ENCODE peak calls at places on chromosomes 7 and 10, in seven cellular contexts. One of them, this sample, is unnamed.

GRCh38 chr10:88110355-88110754 is 246.9 kb downstream of the PTEN start:
- DNase-seq in stimulated activated CD8-positive, alpha-beta memory T cell treated with anti-CD3 and anti-CD28 coated beads, Interleukin-15, amount 100 ng/mL, for 24 hours: no peak
- DNase-seq in effector memory CD8-positive, alpha-beta T cell: no peak
- DNase-seq in HAP-1: no peak
- DNase-seq in tibial artery: no peak
- DNase-seq in HEK293T: no peak
- DNase-seq in T-helper 9 cell: no peak
- DNase-seq in this sample: no peak

GRCh38 chr7:151732834-151733585 is 143.9 kb downstream of the PRKAG2 start:
- DNase-seq in stimulated activated CD8-positive, alpha-beta memory T cell treated with anti-CD3 and anti-CD28 coated beads, Interleukin-15, amount 100 ng/mL, for 24 hours: no peak
- DNase-seq in effector memory CD8-positive, alpha-beta T cell: no peak
- DNase-seq in HAP-1: no peak
- DNase-seq in tibial artery: no peak
- DNase-seq in HEK293T: no peak
- DNase-seq in T-helper 9 cell: no peak
- DNase-seq in this sample: no peak

GRCh38 chr10:68053553-68053952 is 21.5 kb downstream of the HERC4 start:
- DNase-seq in stimulated activated CD8-positive, alpha-beta memory T cell treated with anti-CD3 and anti-CD28 coated beads, Interleukin-15, amount 100 ng/mL, for 24 hours: no peak
- DNase-seq in effector memory CD8-positive, alpha-beta T cell: no peak
- DNase-seq in HAP-1: no peak
- DNase-seq in tibial artery: no peak
- DNase-seq in HEK293T: no peak
- DNase-seq in T-helper 9 cell: no peak
- DNase-seq in this sample: no peak

GRCh38 chr7:141294122-141294829 is 220.4 kb downstream of the TMEM178B start:
- DNase-seq in stimulated activated CD8-positive, alpha-beta memory T cell treated with anti-CD3 and anti-CD28 coated beads, Interleukin-15, amount 100 ng/mL, for 24 hours: no peak
- DNase-seq in effector memory CD8-positive, alpha-beta T cell: no peak
- DNase-seq in HAP-1: no peak
- DNase-seq in tibial artery: no peak
- DNase-seq in HEK293T: no peak
- DNase-seq in T-helper 9 cell: no peak
- DNase-seq in this sample: no peak

GRCh38 chr10:69043931-69044531 is 43.9 kb upstream of the SRGN start:
- DNase-seq in stimulated activated CD8-positive, alpha-beta memory T cell treated with anti-CD3 and anti-CD28 coated beads, Interleukin-15, amount 100 ng/mL, for 24 hours: no peak
- DNase-seq in effector memory CD8-positive, alpha-beta T cell: peak; percentile 37
- DNase-seq in HAP-1: no peak
- DNase-seq in tibial artery: no peak
- DNase-seq in HEK293T: no peak
- DNase-seq in T-helper 9 cell: peak; percentile 9
- DNase-seq in this sample: no peak

GRCh38 chr7:67738958-67739357 is 742.3 kb downstream of the TYW1 start:
- DNase-seq in stimulated activated CD8-positive, alpha-beta memory T cell treated with anti-CD3 and anti-CD28 coated beads, Interleukin-15, amount 100 ng/mL, for 24 hours: no peak
- DNase-seq in effector memory CD8-positive, alpha-beta T cell: no peak
- DNase-seq in HAP-1: no peak
- DNase-seq in tibial artery: no peak
- DNase-seq in HEK293T: no peak
- DNase-seq in T-helper 9 cell: no peak
- DNase-seq in this sample: no peak

GRCh38 chr7:114354306-114354705 is 60.3 kb upstream of the FOXP2 start:
- DNase-seq in stimulated activated CD8-positive, alpha-beta memory T cell treated with anti-CD3 and anti-CD28 coated beads, Interleukin-15, amount 100 ng/mL, for 24 hours: no peak
- DNase-seq in effector memory CD8-positive, alpha-beta T cell: no peak
- DNase-seq in HAP-1: no peak
- DNase-seq in tibial artery: no peak
- DNase-seq in HEK293T: no peak
- DNase-seq in T-helper 9 cell: no peak
- DNase-seq in this sample: no peak

GRCh38 chr10:123156091-123156490 is 1.9 kb downstream of the BUB3 start:
- DNase-seq in stimulated activated CD8-positive, alpha-beta memory T cell treated with anti-CD3 and anti-CD28 coated beads, Interleukin-15, amount 100 ng/mL, for 24 hours: no peak
- DNase-seq in effector memory CD8-positive, alpha-beta T cell: no peak
- DNase-seq in HAP-1: no peak
- DNase-seq in tibial artery: no peak
- DNase-seq in HEK293T: no peak
- DNase-seq in T-helper 9 cell: no peak
- DNase-seq in this sample: no peak

GRCh38 chr10:99711129-99711719 is 20.7 kb downstream of the COX15 start:
- DNase-seq in stimulated activated CD8-positive, alpha-beta memory T cell treated with anti-CD3 and anti-CD28 coated beads, Interleukin-15, amount 100 ng/mL, for 24 hours: no peak
- DNase-seq in effector memory CD8-positive, alpha-beta T cell: peak; percentile 8
- DNase-seq in HAP-1: peak; percentile 42
- DNase-seq in tibial artery: no peak
- DNase-seq in HEK293T: peak; percentile 59
- DNase-seq in T-helper 9 cell: no peak
- DNase-seq in this sample: no peak

This sample was measured in neural crest cell.